ENCODE peak calls at places on chromosome 3, in ten cellular contexts. Y, I, V, P, O, H, C, E, U and Z are unnamed samples. For H3K36me3 and H3K27me3, the result is how much of the 10 kb centered on the place peaks cover.

GRCh38 chr3:128503164-128503651 is 10.2 kb upstream of the GATA2 start:
- DNase-seq in H (no peak), Y (no peak), O (peak), U (no peak), P (no peak), I (no peak), V (peak), E (no peak), C (no peak), Z (no peak)

GRCh38 chr3:139559541-139559940 is 20.0 kb upstream of the RBP1 start:
- DNase-seq in H (peak), V (no peak), E (no peak), C (no peak), Y (no peak), P (no peak), U (no peak), I (no peak), O (no peak), Z (no peak)

GRCh38 chr3:178805746-178806145 is 265.9 kb downstream of the ZMAT3 start:
- DNase-seq in E (no peak), I (no peak), C (no peak), U (no peak), V (no peak), H (no peak), P (no peak), O (no peak), Y (no peak), Z (no peak)

GRCh38 chr3:44969170-44969569 is 6.8 kb downstream of the ZDHHC3 start:
- DNase-seq in V (no peak), Y (no peak), I (no peak), E (no peak), O (no peak), H (no peak), P (no peak), C (no peak), U (no peak), Z (no peak)

GRCh38 chr3:182795383-182795782 is 2.1 kb downstream of the ATP11B start:
- DNase-seq in E (peak), U (peak), Y (no peak), I (no peak), O (no peak), P (no peak), C (peak), V (no peak), H (no peak), Z (peak)

GRCh38 chr3:187686874-187687273 is 15.5 kb downstream of the RTP2 start:
- DNase-seq in P (no peak), Y (no peak), H (no peak), I (no peak), U (no peak), E (no peak), V (no peak), O (no peak), C (no peak), Z (no peak)

GRCh38 chr3:138833908-138834358 is 795 bp downstream of the PIK3CB start:
- DNase-seq in Y (peak), C (no peak), O (peak), H (peak), E (no peak), P (no peak), I (peak), U (peak), V (no peak), Z (no peak)

GRCh38 chr3:62065985-62066693 is 307.2 kb downstream of the FEZF2 start:
- DNase-seq in C (no peak), U (no peak), Y (no peak), O (no peak), I (no peak), E (no peak), P (no peak), V (no peak), H (no peak), Z (no peak)

GRCh38 chr3:155130001-155130400 is 49.9 kb downstream of the MME start:
- DNase-seq in V (no peak), Y (no peak), P (no peak), H (no peak), I (no peak), E (no peak), U (no peak), O (no peak), C (no peak), Z (no peak)

GRCh38 chr3:96753124-96753523 is 61.3 kb upstream of the EPHA6 start:
- DNase-seq in H (no peak), C (no peak), U (no peak), O (no peak), Y (no peak), P (no peak), E (no peak), V (no peak), I (no peak), Z (no peak)

GRCh38 chr3:104907507-104907906 is 459.2 kb upstream of the ALCAM start:
- DNase-seq in E (no peak), O (no peak), P (no peak), I (no peak), U (peak), V (no peak), C (no peak), Y (no peak), H (peak), Z (no peak)

GRCh38 chr3:34367521-34367920 is 569.1 kb downstream of the PDCD6IP start:
- DNase-seq in E (no peak), U (no peak), Y (no peak), V (no peak), O (no peak), I (no peak), P (no peak), H (no peak), C (no peak), Z (no peak)

GRCh38 chr3:174440741-174441587 is 418.2 kb upstream of the NAALADL2 start:
- DNase-seq in C (peak), O (peak), V (peak), Y (peak), I (peak), E (no peak), P (peak), H (peak), U (peak), Z (peak)

GRCh38 chr3:23344886-23345285 is 141.8 kb downstream of the UBE2E2 start:
- DNase-seq in O (no peak), C (no peak), E (no peak), Y (no peak), U (no peak), H (no peak), P (no peak), I (no peak), V (no peak), Z (no peak)

GRCh38 chr3:109081746-109082510 is 36.0 kb downstream of the MORC1 start:
- DNase-seq in H (peak), U (peak), C (no peak), I (no peak), P (peak), V (no peak), Y (peak), E (no peak), O (peak), Z (peak)

GRCh38 chr3:21654662-21655061 is 96.3 kb downstream of the ZNF385D start:
- DNase-seq in U (peak), H (peak), C (no peak), Y (no peak), P (no peak), O (no peak), E (no peak), I (no peak), V (no peak), Z (no peak)

GRCh38 chr3:65875395-65876027 is 163.2 kb downstream of the MAGI1 start:
- DNase-seq in U (no peak), C (no peak), H (no peak), I (no peak), V (no peak), P (no peak), E (no peak), O (peak), Y (no peak), Z (no peak)
- H3K4me3 ChIP-seq in U (no peak), C (no peak), H (no peak), I (no peak), V (no peak), P (no peak), E (no peak), O (no peak), Y (no peak), Z (no peak)

GRCh38 chr3:101859882-101860281 is 10.6 kb downstream of the NFKBIZ start:
- DNase-seq in I (no peak), C (no peak), U (peak), P (no peak), O (no peak), H (no peak), Y (no peak), E (no peak), V (no peak), Z (no peak)

GRCh38 chr3:101862453-101863165 is 13.3 kb downstream of the NFKBIZ start:
- DNase-seq in P (no peak), V (no peak), O (no peak), C (no peak), U (peak), H (no peak), Y (no peak), I (no peak), E (no peak), Z (peak)

GRCh38 chr3:101858464-101858863 is 9.2 kb downstream of the NFKBIZ start:
- DNase-seq in Y (no peak), O (no peak), H (no peak), E (no peak), I (no peak), U (peak), V (no peak), P (no peak), C (no peak), Z (no peak)

GRCh38 chr3:101861212-101861977 is 12.1 kb downstream of the NFKBIZ start:
- DNase-seq in O (no peak), U (peak), P (no peak), Y (no peak), I (no peak), C (no peak), H (no peak), V (no peak), E (no peak), Z (peak)

DNA sequence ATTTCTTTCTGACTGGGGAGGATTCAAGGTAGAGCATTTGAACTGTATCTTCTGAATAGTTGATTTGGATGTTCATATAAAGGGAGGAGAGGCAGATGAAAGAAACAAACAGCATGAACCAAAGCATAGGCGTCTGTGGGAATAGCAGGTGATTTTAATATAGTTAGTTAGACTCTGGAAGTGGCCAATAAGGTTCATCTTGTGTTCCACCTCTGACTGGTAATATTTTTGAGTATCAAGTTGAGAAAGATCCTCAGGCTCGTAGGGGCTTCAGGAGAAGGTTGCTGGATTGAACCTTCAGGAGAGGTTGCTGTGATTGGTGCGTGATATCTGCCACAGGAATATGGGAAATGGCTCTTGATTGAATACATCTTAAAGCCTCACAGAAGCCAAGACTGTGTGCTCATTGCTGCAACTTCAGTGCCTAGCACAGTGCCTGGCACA is 12.7 kb downstream of the NFKBIZ start:
- DNase-seq in O (no peak), U (peak), P (no peak), E (no peak), C (no peak), V (no peak), H (no peak), Y (no peak), I (no peak), Z (no peak)
- H3K36me3 ChIP-seq in O (under half), U (under half), P (under half), E (under half), C (half or more), V (under half), H (under half), Y (under half), I (half or more), Z (under half)

GRCh38 chr3:124582621-124583437 is 147.4 kb upstream of the UMPS start:
- DNase-seq in U (no peak), O (no peak), Y (no peak), P (no peak), E (no peak), V (no peak), C (no peak), I (no peak), H (no peak), Z (no peak)
- H3K27me3 ChIP-seq in U (under half), O (under half), Y (under half), P (under half), E (under half), V (under half), C (under half), I (under half), H (under half), Z (under half)

DNA sequence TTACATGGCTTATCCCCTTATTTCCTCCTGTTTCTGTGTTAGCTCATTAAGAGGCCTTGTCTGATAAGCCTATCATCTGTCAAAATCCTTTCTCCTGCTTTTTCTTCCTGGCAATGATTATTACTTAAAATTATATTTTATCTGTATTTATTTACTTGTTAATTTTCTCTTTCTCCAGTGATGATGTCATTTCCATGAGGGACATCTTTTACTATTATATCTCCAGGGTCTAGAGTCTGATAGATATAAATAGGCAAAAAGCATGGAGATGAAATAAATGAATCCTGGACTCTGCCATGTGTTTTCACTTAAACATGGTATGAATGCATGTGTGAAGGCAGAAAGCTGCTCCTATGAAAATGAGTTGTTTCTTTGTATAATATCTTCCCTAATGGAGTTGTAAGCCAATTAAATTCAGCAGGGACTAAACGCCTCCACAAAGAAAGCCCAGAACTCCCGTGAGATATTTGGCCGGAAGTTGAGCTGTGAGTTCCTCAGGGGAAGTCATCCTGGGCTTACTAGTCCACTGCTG is 375.2 kb downstream of the TUSC7 start:
- DNase-seq in H (no peak), U (no peak), P (no peak), C (no peak), I (no peak), V (no peak), Y (no peak), E (no peak), O (no peak), Z (no peak)
- H3K4me3 ChIP-seq in H (no peak), U (no peak), P (no peak), C (no peak), I (no peak), V (no peak), Y (no peak), E (no peak), O (no peak), Z (no peak)

GRCh38 chr3:14459384-14459783 is 57.0 kb downstream of the SLC6A6 start:
- DNase-seq in P (no peak), I (no peak), U (no peak), C (no peak), Y (no peak), H (no peak), O (no peak), E (no peak), V (no peak), Z (no peak)
- H3K36me3 ChIP-seq in P (under half), I (under half), U (under half), C (half or more), Y (under half), H (under half), O (under half), E (under half), V (under half), Z (under half)

GRCh38 chr3:196963309-196963953 is 5.2 kb downstream of the PIGZ start:
- DNase-seq in O (no peak), E (no peak), Y (no peak), U (no peak), V (no peak), I (no peak), C (no peak), P (no peak), H (no peak), Z (no peak)

GRCh38 chr3:196962930-196963259 is 5.7 kb downstream of the PIGZ start:
- DNase-seq in O (no peak), I (no peak), C (no peak), H (no peak), V (no peak), Y (no peak), E (no peak), U (no peak), P (no peak), Z (no peak)

GRCh38 chr3:196965112-196965803 is 3.4 kb downstream of the PIGZ start:
- DNase-seq in U (no peak), P (no peak), I (no peak), E (no peak), C (no peak), O (no peak), Y (no peak), V (no peak), H (no peak), Z (no peak)

GRCh38 chr3:196965804-196966173 is 2.8 kb downstream of the PIGZ start:
- DNase-seq in O (no peak), Y (no peak), I (no peak), H (no peak), U (no peak), C (no peak), E (no peak), V (no peak), P (no peak), Z (no peak)

GRCh38 chr3:196962108-196962929 is 6.3 kb downstream of the PIGZ start:
- DNase-seq in P (no peak), E (no peak), H (no peak), U (no peak), Y (no peak), V (no peak), O (no peak), I (no peak), C (no peak), Z (no peak)
- H3K27me3 ChIP-seq in P (under half), E (under half), H (under half), U (half or more), Y (under half), V (under half), O (under half), I (under half), C (under half), Z (under half)

GRCh38 chr3:146159037-146159436 is 1.9 kb downstream of the PLOD2 start:
- DNase-seq in U (no peak), H (no peak), O (no peak), P (no peak), C (no peak), Y (no peak), E (no peak), V (no peak), I (no peak), Z (no peak)
- H3K4me3 ChIP-seq in U (peak), H (peak), O (no peak), P (no peak), C (no peak), Y (no peak), E (no peak), V (peak), I (peak), Z (no peak)